ENCODE peak calls at places on chromosomes 16 and 17, in five cellular contexts. P is cardiac fibroblast, R is left lung, J is BE2C, M is suprapubic skin. U is an unnamed sample.
A peak's percentile ranks its signal among the peaks of the same experiment; 100 is the strongest.

GRCh38 chr16:57540387-57540786 is 2.1 kb upstream of the ADGRG5 start:
- DNase-seq in P (no peak), R (no peak), J (no peak), M (peak; percentile 33), U (no peak)

GRCh38 chr17:29839656-29840055 is 90.4 kb downstream of the SSH2 start:
- DNase-seq in P (no peak), R (no peak), J (no peak), M (no peak), U (no peak)

GRCh38 chr17:62644487-62645173 is 17.2 kb downstream of the MRC2 start:
- DNase-seq in P (no peak), R (no peak), J (peak; percentile 94), M (no peak), U (no peak)

GRCh38 chr16:88558457-88559442 is 11.5 kb upstream of the ZC3H18 start:
- DNase-seq in P (peak; percentile 74), R (no peak), J (peak; percentile 80), M (no peak), U (no peak)

GRCh38 chr16:89711601-89712475 is 8.9 kb downstream of the VPS9D1 start:
- DNase-seq in P (peak; percentile 58), R (peak; percentile 84), J (peak; percentile 88), M (no peak), U (peak; percentile 77)

GRCh38 chr17:36850794-36851193 is 86.5 kb upstream of the LHX1 start:
- DNase-seq in P (peak; percentile 83), R (no peak), J (no peak), M (no peak), U (no peak)

GRCh38 chr16:7303677-7304200 is 28.9 kb upstream of the RBFOX1 start:
- DNase-seq in P (no peak), R (no peak), J (no peak), M (no peak), U (peak; percentile 24)

GRCh38 chr17:44918006-44918405 is 2.7 kb upstream of the GFAP start:
- DNase-seq in P (no peak), R (peak; percentile 10), J (no peak), M (no peak), U (no peak)

GRCh38 chr16:56294599-56294998 is 103.3 kb downstream of the GNAO1 start:
- DNase-seq in P (peak; percentile 71), R (no peak), J (no peak), M (no peak), U (no peak)

GRCh38 chr17:58533616-58534188 is 19.3 kb upstream of the MTMR4 start:
- DNase-seq in P (no peak), R (no peak), J (no peak), M (no peak), U (no peak)

GRCh38 chr17:64187093-64187895 is 57.4 kb upstream of the ERN1 start:
- DNase-seq in P (peak; percentile 21), R (no peak), J (no peak), M (no peak), U (no peak)

GRCh38 chr17:54381482-54381881 is 519.2 kb upstream of the TOM1L1 start:
- DNase-seq in P (no peak), R (no peak), J (no peak), M (no peak), U (no peak)

GRCh38 chr16:66084306-66084705 is 282.2 kb upstream of the CDH5 start:
- DNase-seq in P (no peak), R (no peak), J (no peak), M (no peak), U (no peak)
- TF ChIP-seq CTCF in P (no peak), R (no peak), J (no peak), M (no peak), U (no peak)

GRCh38 chr17:7251330-7252175 is at the start of gene CTDNEP1:
- DNase-seq in P (peak; percentile 100), R (peak; percentile 99), J (peak; percentile 93), M (peak; percentile 99), U (peak; percentile 99)

GRCh38 chr17:7253082-7253481 is 1.1 kb downstream of the ELP5 start:
- DNase-seq in P (no peak), R (no peak), J (no peak), M (no peak), U (no peak)

GRCh38 chr17:7254511-7254910 is 2.5 kb downstream of the ELP5 start:
- DNase-seq in P (no peak), R (no peak), J (no peak), M (no peak), U (no peak)

GRCh38 chr17:7250655-7251329 is 742 bp downstream of the CTDNEP1 start:
- DNase-seq in P (no peak), R (no peak), J (no peak), M (no peak), U (peak; percentile 46)

GRCh38 chr17:7252176-7253043 is at the start of gene ELP5:
- DNase-seq in P (peak; percentile 97), R (peak; percentile 98), J (peak; percentile 90), M (peak; percentile 98), U (peak; percentile 94)
- TF ChIP-seq CTCF in P (no peak), R (no peak), J (no peak), M (peak; percentile 4), U (no peak)

GRCh38 chr16:82631701-82632685 is 5.2 kb downstream of the CDH13 start:
- DNase-seq in P (no peak), R (no peak), J (no peak), M (no peak), U (no peak)
- TF ChIP-seq CTCF in P (peak; percentile 1), R (no peak), J (no peak), M (no peak), U (no peak)

DNA sequence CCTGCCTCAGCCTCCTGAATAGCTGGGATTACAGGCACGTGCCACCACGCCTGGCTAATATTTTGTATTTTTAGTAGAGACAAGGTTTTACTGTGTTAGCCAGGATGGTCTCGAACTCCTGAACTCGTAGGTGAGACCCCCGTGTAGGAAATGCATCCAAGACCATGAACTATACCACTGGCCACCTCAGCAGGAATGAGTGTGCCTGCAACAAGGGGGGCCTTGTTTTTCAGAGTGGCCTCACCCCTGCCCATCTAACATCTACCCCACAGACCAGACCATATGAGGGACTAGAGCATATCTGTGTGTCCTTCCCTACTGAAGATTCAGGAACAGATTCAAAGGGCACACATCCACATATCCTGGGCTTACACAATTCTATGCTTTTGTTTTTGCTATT is 44.9 kb downstream of the SHISA6 start:
- DNase-seq in P (no peak), R (no peak), J (no peak), M (no peak), U (no peak)
- TF ChIP-seq CTCF in P (no peak), R (no peak), J (no peak), M (no peak), U (no peak)

GRCh38 chr16:75256871-75257343 is 5.5 kb upstream of the BCAR1 start:
- DNase-seq in P (peak; percentile 39), R (peak; percentile 69), J (peak; percentile 73), M (peak; percentile 84), U (peak; percentile 58)
- TF ChIP-seq CTCF in P (no peak), R (no peak), J (peak; percentile 2), M (no peak), U (no peak)